ENCODE peak calls at places on chromosome 21, in five cellular contexts. O, I, X, U and P are unnamed samples.

GRCh38 chr21:15430577-15430976 is 299.2 kb upstream of the USP25 start:
- DNase-seq in O (no peak), U (no peak), X (no peak), I (no peak), P (no peak)

GRCh38 chr21:16633851-16634521 is 878.9 kb upstream of the CXADR start:
- DNase-seq in X (no peak), I (no peak), U (no peak), O (no peak), P (no peak)

GRCh38 chr21:24025101-24025500 is 1582.2 kb downstream of the MRPL39 start:
- DNase-seq in O (no peak), X (no peak), I (no peak), U (no peak), P (peak)

GRCh38 chr21:38631171-38631570 is 132.9 kb upstream of the ERG start:
- DNase-seq in O (no peak), X (no peak), U (no peak), I (no peak), P (no peak)

GRCh38 chr21:28268685-28269084 is 724.0 kb downstream of the LTN1 start:
- DNase-seq in U (no peak), O (no peak), I (no peak), X (no peak), P (no peak)

GRCh38 chr21:35321322-35322200 is 272.5 kb upstream of the RUNX1 start:
- DNase-seq in U (no peak), X (no peak), I (no peak), O (no peak), P (no peak)

GRCh38 chr21:32917392-32918135 is 108.2 kb upstream of the OLIG2 start:
- DNase-seq in O (no peak), I (no peak), U (no peak), X (no peak), P (no peak)

GRCh38 chr21:23223882-23224281 is 2225.7 kb downstream of the NCAM2 start:
- DNase-seq in I (no peak), U (no peak), O (peak), X (no peak), P (no peak)

GRCh38 chr21:17925000-17925610 is 105.9 kb upstream of the C21orf91 start:
- DNase-seq in U (peak), O (peak), X (peak), I (peak), P (peak)

GRCh38 chr21:43320526-43320925 is 106.4 kb downstream of the SIK1 start:
- DNase-seq in O (no peak), I (no peak), U (no peak), X (no peak), P (no peak)

GRCh38 chr21:38388684-38389676 is 109.3 kb downstream of the ERG start:
- DNase-seq in X (no peak), O (no peak), I (no peak), U (no peak), P (no peak)

GRCh38 chr21:15660424-15660805 is 69.4 kb upstream of the USP25 start:
- DNase-seq in O (no peak), X (no peak), I (no peak), U (no peak), P (no peak)

GRCh38 chr21:34276711-34277425 is 86.9 kb upstream of the KCNE2 start:
- DNase-seq in O (no peak), X (no peak), I (no peak), U (no peak), P (peak)

GRCh38 chr21:38460171-38460742 is 38.0 kb downstream of the ERG start:
- DNase-seq in U (no peak), X (no peak), O (no peak), I (no peak), P (peak)

GRCh38 chr21:35027558-35028450 is 21.3 kb downstream of the RUNX1 start:
- DNase-seq in X (no peak), U (no peak), I (peak), O (no peak), P (no peak)

GRCh38 chr21:39061766-39062165 is 121.5 kb downstream of the PSMG1 start:
- DNase-seq in X (no peak), U (no peak), O (no peak), I (no peak), P (no peak)

GRCh38 chr21:33968082-33968997 is 52.7 kb upstream of the ATP5PO start:
- DNase-seq in O (peak), I (no peak), U (no peak), X (no peak), P (peak)

GRCh38 chr21:30718239-30718909 is at the start of gene KRTAP21-3:
- DNase-seq in X (peak), O (no peak), U (no peak), I (no peak), P (peak)

GRCh38 chr21:23887709-23888303 is 1719.5 kb downstream of the MRPL39 start:
- DNase-seq in O (no peak), U (no peak), I (peak), X (no peak), P (no peak)

GRCh38 chr21:29407571-29407970 is 108.8 kb downstream of the BACH1 start:
- DNase-seq in U (no peak), I (no peak), O (no peak), X (no peak), P (no peak)

GRCh38 chr21:41874611-41875010 is 4.5 kb downstream of the PRDM15 start:
- DNase-seq in O (no peak), I (no peak), X (no peak), U (no peak), P (no peak)

GRCh38 chr21:24781146-24781545 is 826.1 kb downstream of the MRPL39 start:
- DNase-seq in I (no peak), X (no peak), U (no peak), O (no peak), P (no peak)

GRCh38 chr21:34906401-34906800 is 142.7 kb downstream of the RUNX1 start:
- DNase-seq in U (no peak), X (no peak), I (no peak), O (no peak), P (no peak)

GRCh38 chr21:33642896-33643657 is 776 bp downstream of the ITSN1 start:
- DNase-seq in O (peak), I (peak), X (no peak), U (peak), P (peak)

GRCh38 chr21:26140185-26140584 is 30.4 kb downstream of the APP start:
- DNase-seq in O (no peak), I (no peak), U (no peak), X (peak), P (peak)

GRCh38 chr21:26138615-26139257 is 31.8 kb downstream of the APP start:
- DNase-seq in X (no peak), O (no peak), I (no peak), U (no peak), P (peak)

GRCh38 chr21:26135520-26135919 is 35.0 kb downstream of the APP start:
- DNase-seq in U (no peak), I (no peak), X (no peak), O (no peak), P (no peak)

GRCh38 chr21:26136686-26137085 is 33.9 kb downstream of the APP start:
- DNase-seq in X (no peak), I (peak), U (no peak), O (no peak), P (no peak)

DNA sequence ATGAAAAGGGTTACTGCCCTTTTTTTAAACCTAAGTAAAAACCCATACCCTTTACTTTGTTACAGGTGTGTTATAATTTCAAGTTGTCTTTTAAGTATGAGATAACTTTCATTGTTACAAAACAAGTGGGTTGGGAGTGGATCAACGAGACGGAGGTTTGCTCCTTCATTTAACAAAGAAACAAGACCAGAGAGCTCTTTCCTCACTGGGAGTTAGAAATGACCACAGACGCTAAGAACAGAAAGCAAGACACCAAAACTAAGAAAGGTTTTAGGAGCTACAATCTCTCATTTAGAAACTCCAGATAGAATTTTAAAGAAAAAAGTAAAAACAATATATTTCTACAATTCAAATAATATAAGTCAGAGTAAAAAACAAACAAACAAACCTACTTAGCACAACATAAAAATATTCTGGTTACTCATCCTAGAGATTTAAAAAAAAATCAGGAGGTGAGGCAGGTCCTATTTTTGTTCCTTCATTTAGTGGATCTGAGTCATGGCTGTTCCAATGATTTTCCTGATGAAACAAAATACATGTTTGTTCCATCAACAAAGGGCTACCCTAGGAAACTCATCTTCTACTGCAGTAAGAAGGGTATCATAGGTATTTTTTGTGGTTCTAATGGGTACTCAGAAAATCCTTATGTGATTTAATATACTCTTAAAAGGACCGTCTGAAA is 33.0 kb downstream of the APP start:
- DNase-seq in X (no peak), U (no peak), O (no peak), I (peak), P (peak)
- H3K9ac ChIP-seq in X (no peak), U (no peak), O (no peak), I (peak), P (no peak)

DNA sequence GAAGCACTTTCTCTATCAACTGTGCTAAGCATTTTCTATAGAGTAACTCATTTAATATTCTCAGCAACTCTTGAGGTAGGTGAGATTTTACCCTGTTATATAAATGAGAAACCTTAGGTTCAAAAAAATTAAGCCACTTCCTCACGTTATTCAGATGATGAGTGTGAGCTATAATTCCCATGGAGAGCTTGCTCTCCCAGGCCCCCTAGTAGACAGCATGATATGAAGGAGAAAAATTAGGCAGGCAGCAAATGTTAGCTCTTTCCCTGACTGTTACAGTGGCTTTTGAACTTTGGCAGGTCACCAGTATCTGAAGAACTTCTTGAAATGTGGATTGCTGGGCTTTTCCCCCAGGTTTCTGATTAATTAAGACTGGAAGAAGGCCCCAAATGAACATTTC is 753.1 kb downstream of the NCAM2 start:
- DNase-seq in U (no peak), X (no peak), O (no peak), I (no peak), P (no peak)
- TF ChIP-seq CTCF in U (no peak), X (no peak), O (no peak), I (no peak), P (no peak)

GRCh38 chr21:37225440-37225839 is 41.7 kb downstream of the VPS26C start:
- DNase-seq in I (no peak), O (no peak), U (no peak), X (no peak), P (no peak)
- TF ChIP-seq EZH2phosphoT487 in I (no peak), O (no peak), U (no peak), X (no peak), P (no peak)

DNA sequence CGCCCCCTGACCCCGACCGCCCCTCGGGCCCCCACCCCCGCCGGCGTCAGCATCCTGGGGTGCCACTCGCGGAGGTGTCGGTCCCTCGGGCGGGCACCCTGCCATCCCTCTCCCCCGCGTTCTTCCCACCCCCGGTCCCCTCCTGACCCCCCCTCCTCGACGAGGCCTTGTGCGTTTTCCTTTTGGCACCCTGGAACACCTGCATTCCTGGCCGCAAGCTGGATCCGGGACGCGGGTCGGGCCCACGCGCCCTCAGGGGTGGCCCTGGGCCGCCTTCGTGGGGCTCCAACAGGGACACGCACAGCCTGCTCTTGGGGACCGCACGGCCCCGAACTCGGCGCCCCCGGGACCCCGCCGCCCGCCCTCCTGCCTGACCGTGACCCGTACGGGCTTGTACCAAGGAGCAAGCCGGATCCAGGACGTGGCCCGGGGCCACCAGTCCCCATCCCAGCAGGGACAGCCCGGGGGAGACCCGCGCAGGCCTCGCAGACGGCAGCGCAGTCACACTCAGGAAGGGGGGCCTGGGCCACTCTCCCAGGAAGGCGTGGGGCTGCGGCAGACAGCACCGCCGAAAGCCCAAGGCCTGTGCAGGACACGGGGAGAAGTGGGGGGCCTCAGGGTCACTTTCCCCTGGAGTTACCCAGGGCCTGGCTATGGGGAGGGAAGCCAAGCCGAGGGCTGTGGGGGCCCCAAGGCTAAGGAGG is 579 bp upstream of the SLC19A1 start:
- DNase-seq in O (no peak), X (no peak), I (no peak), U (peak), P (no peak)
- H3K9ac ChIP-seq in O (no peak), X (peak), I (peak), U (peak), P (peak)